ENCODE peak calls at places on chromosomes 2 and 18, in six cellular contexts. L, E, T, Y, Q and S are unnamed samples.

GRCh38 chr2:218988164-218988563 is 3.2 kb upstream of the FEV start:
- DNase-seq in L (no peak), E (no peak), T (no peak), Y (no peak), Q (no peak), S (no peak)

GRCh38 chr18:59994357-59994756 is 94.6 kb downstream of the PMAIP1 start:
- DNase-seq in L (no peak), E (no peak), T (peak), Y (no peak), Q (no peak), S (peak)

GRCh38 chr18:76713432-76713831 is 108.9 kb upstream of the ZNF236 start:
- DNase-seq in L (no peak), E (no peak), T (no peak), Y (no peak), Q (no peak), S (no peak)

GRCh38 chr2:84999467-85000064 is 28.6 kb downstream of the KCMF1 start:
- DNase-seq in L (no peak), E (no peak), T (no peak), Y (no peak), Q (no peak), S (no peak)

GRCh38 chr2:18901255-18901654 is 311.9 kb upstream of the NT5C1B start:
- DNase-seq in L (no peak), E (no peak), T (no peak), Y (no peak), Q (no peak), S (no peak)

GRCh38 chr18:9597609-9598008 is 16.8 kb downstream of the PPP4R1 start:
- DNase-seq in L (no peak), E (no peak), T (no peak), Y (no peak), Q (no peak), S (no peak)

GRCh38 chr2:182591774-182592173 is 124.3 kb upstream of the DNAJC10 start:
- DNase-seq in L (no peak), E (no peak), T (no peak), Y (no peak), Q (no peak), S (no peak)

GRCh38 chr18:34809697-34810096 is 99.6 kb downstream of the DTNA start:
- DNase-seq in L (peak), E (no peak), T (peak), Y (no peak), Q (peak), S (peak)

GRCh38 chr2:38665854-38666577 is at the start of gene GALM:
- DNase-seq in L (peak), E (peak), T (peak), Y (peak), Q (peak), S (peak)

GRCh38 chr18:32446780-32447179 is 23.9 kb downstream of the GAREM1 start:
- DNase-seq in L (no peak), E (no peak), T (no peak), Y (no peak), Q (no peak), S (no peak)

GRCh38 chr2:219289537-219290361 is 10.6 kb downstream of the DNAJB2 start:
- DNase-seq in L (no peak), E (no peak), T (peak), Y (no peak), Q (no peak), S (no peak)

GRCh38 chr2:120820263-120820884 is 84.7 kb downstream of the GLI2 start:
- DNase-seq in L (no peak), E (peak), T (peak), Y (no peak), Q (no peak), S (no peak)

GRCh38 chr18:23311346-23312103 is 141.6 kb upstream of the RIOK3 start:
- DNase-seq in L (no peak), E (no peak), T (peak), Y (no peak), Q (no peak), S (no peak)

GRCh38 chr2:150339951-150340350 is 147.5 kb downstream of the RND3 start:
- DNase-seq in L (no peak), E (no peak), T (peak), Y (no peak), Q (no peak), S (no peak)

GRCh38 chr2:151171186-151171585 is 90.5 kb downstream of the RBM43 start:
- DNase-seq in L (no peak), E (no peak), T (no peak), Y (no peak), Q (no peak), S (no peak)

GRCh38 chr2:184206045-184206444 is 392.3 kb upstream of the ZNF804A start:
- DNase-seq in L (no peak), E (no peak), T (no peak), Y (no peak), Q (no peak), S (no peak)

GRCh38 chr18:30177056-30177455 is 865.5 kb downstream of the DSC3 start:
- DNase-seq in L (no peak), E (no peak), T (no peak), Y (peak), Q (no peak), S (peak)

GRCh38 chr2:201751566-201751965 is 29.2 kb downstream of the ALS2 start:
- DNase-seq in L (no peak), E (no peak), T (no peak), Y (no peak), Q (no peak), S (no peak)

GRCh38 chr2:170817247-170817998 is 736 bp downstream of the GAD1 start:
- DNase-seq in L (peak), E (peak), T (peak), Y (no peak), Q (peak), S (peak)

GRCh38 chr2:50613161-50613560 is 418.8 kb downstream of the NRXN1 start:
- DNase-seq in L (no peak), E (no peak), T (peak), Y (no peak), Q (no peak), S (no peak)

GRCh38 chr2:20443276-20443920 is 3.5 kb upstream of the RHOB start:
- DNase-seq in L (no peak), E (peak), T (peak), Y (no peak), Q (no peak), S (peak)

GRCh38 chr18:11518788-11519685 is 90.4 kb upstream of the SLC35G4 start:
- DNase-seq in L (peak), E (peak), T (peak), Y (peak), Q (peak), S (peak)

GRCh38 chr2:238818576-238818975 is 29.3 kb upstream of the TWIST2 start:
- DNase-seq in L (no peak), E (no peak), T (peak), Y (no peak), Q (no peak), S (no peak)

GRCh38 chr2:130729311-130730299 is 735 bp downstream of the GPR148 start:
- DNase-seq in L (no peak), E (no peak), T (no peak), Y (no peak), Q (no peak), S (no peak)

GRCh38 chr2:74297391-74297790 is 45.8 kb downstream of the SLC4A5 start:
- DNase-seq in L (no peak), E (no peak), T (no peak), Y (no peak), Q (no peak), S (no peak)

GRCh38 chr2:144370937-144371584 is 148.9 kb downstream of the ZEB2 start:
- DNase-seq in L (no peak), E (no peak), T (peak), Y (no peak), Q (no peak), S (no peak)

GRCh38 chr2:240505946-240506345 is 51.8 kb downstream of the ANKMY1 start:
- DNase-seq in L (peak), E (no peak), T (no peak), Y (no peak), Q (no peak), S (no peak)

GRCh38 chr2:6445156-6445555 is 420.6 kb downstream of the CMPK2 start:
- DNase-seq in L (no peak), E (no peak), T (no peak), Y (no peak), Q (no peak), S (no peak)

GRCh38 chr2:200305797-200306718 is at the start of gene SPATS2L:
- DNase-seq in L (peak), E (peak), T (peak), Y (peak), Q (peak), S (peak)
- H3K23ac ChIP-seq in L (no peak), E (no peak), T (peak), Y (peak), Q (no peak), S (peak)

GRCh38 chr2:27409321-27410073 is at the start of gene PPM1G:
- DNase-seq in L (peak), E (peak), T (peak), Y (peak), Q (peak), S (peak)

GRCh38 chr2:27412419-27413152 is 3.2 kb upstream of the PPM1G start:
- DNase-seq in L (no peak), E (no peak), T (no peak), Y (no peak), Q (no peak), S (no peak)

GRCh38 chr2:27407798-27408491 is 1.4 kb downstream of the PPM1G start:
- DNase-seq in L (peak), E (peak), T (peak), Y (peak), Q (peak), S (peak)

DNA sequence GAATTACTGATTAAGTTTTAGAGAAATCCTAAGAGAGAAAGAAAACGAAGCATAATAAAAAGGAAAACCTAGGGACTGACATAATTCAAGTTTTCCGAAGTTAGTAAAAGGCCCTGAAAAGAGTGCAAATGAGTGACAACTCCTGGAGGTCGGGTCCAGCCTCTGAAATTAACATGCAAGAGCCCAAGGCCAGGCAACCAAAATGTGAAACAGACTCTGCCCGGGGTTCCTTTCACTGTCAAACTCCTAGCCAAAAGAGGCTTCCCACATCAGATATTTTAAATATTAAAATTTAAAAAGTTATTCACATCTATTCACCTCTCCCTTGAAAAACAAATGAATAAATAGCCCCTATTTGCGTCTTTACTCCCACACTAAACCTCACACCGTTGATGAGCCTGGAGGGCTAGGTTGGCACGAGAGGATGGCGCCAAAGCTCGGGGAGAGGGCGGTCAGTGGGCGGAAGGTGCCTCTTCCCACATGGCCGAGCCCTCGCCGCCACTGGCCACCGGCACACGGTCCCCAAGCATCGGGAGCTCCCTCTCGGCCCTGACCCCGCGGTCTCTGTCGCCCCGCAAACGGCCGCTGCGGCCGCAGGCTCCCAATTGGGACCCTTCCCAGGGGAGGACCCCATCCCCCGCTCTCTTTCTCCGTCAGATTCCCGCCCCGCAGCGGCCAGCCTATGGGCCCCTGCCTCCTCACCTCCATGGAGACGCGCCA is 630 bp downstream of the PPM1G start:
- DNase-seq in L (no peak), E (no peak), T (no peak), Y (no peak), Q (no peak), S (peak)
- H3K23ac ChIP-seq in L (no peak), E (peak), T (no peak), Y (no peak), Q (no peak), S (peak)

GRCh38 chr2:64018715-64019082 is 529 bp downstream of the VPS54 start:
- DNase-seq in L (no peak), E (peak), T (no peak), Y (peak), Q (peak), S (peak)
- H3K23ac ChIP-seq in L (no peak), E (peak), T (peak), Y (no peak), Q (no peak), S (no peak)

DNA sequence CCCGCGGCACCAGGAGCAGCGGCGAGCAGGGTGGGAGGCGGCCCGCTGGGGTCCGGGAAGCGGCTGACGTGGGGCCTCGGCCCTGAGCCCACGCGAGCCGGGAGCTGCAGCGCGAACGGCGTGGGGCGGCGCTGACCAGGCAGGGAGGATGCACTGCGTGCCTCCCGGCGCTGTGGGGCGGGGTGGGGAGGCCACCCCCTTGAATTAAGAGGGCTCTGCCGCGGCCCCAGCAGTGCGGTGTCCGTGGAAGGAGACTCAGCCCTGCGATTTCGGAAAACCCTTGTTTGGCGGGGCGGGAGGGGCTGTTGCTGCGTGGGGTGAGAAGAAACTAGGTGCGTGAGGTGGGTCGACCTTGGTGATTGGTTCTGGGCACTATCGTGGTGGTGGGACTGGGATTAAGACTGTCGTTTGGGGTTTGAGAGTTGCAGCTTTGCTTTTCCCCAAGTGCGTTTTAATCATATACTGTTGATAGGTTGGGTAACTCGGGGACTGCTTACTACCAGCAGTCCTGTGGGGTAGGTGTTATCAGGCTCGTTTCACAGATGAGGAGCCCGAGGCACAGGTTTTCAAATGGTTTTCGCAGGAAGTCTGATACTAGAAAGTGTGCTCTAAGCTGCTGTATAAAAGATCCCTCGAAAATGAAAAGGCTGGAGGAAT is 703 bp downstream of the ACSL3 start:
- DNase-seq in L (no peak), E (no peak), T (no peak), Y (no peak), Q (no peak), S (no peak)
- H3K23ac ChIP-seq in L (no peak), E (peak), T (peak), Y (no peak), Q (no peak), S (peak)

GRCh38 chr2:152651834-152652233 is 65.4 kb downstream of the PRPF40A start:
- DNase-seq in L (no peak), E (no peak), T (no peak), Y (no peak), Q (no peak), S (no peak)
- H3K23ac ChIP-seq in L (no peak), E (no peak), T (no peak), Y (no peak), Q (no peak), S (no peak)

DNA sequence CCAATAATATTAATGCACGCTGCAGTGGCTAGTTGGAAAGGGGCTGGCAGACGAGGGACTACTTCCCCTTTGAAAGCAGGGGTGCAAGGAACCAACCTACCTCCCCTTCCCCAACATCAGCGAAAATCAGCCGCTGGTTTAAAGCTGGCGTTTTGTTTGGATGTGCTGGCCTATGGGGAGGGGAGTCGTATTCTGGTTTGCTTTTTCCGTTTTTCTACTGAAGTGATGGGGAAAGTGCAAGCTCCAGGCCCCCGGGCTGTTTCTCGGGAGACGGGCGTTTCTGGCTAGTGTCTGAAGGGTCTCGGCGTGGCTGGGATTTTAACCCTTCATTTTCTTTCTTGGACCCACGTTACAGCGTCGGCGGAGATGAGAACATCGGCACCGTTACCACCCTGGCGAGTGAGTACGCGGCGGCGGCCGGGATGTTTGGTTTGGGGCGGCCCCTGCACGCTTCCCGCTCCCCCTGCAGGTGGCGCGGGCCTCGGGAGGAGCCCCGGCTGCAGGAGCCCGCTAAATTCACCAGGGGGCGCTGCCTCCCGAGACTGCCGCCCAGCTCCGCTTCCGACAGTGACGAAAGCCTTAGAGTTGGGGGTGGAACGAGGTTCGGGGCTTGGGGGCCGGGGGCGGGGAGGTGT is 70.7 kb downstream of the PLB1 start:
- DNase-seq in L (peak), E (peak), T (peak), Y (peak), Q (peak), S (peak)
- H3K23ac ChIP-seq in L (no peak), E (no peak), T (peak), Y (no peak), Q (no peak), S (no peak)

DNA sequence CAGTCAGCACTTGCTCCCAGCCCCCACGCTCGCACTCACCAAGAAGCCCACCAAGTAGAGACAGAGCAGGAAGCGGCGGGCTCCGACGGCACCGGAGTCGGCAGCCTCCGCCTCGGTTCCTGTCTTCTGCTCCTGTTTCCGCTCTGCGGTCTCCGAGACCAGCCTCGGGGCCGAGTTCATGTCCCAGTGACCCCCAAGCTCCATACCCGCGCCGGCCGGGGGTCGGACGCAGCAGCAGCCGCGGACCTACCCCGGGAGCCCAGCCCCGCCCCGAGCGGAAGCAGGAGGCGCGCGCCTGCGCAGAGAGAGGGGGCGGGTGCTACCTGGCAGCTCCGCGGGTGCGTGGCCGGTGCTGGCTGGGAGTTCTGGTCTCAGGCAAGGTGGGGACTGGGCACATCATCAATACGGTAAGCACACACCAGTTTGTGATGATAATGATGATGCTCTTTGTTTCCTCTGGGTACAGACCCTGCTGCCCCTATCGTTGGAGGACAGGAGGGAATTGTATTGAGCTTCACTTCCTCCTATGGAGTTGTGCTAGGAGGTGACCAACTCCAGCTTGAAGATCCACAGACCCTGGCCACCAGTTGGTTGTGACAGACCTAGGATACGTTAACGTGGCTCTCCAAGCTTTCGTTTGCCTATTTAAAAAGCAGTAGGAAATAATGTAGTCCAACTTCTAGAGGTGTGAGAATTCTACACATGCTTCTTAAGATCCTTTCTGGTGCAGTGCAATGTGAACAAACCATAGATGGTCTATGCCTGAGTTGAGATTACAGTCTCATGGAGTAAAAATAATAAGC is 25.0 kb upstream of the TMEM182 start:
- DNase-seq in L (peak), E (peak), T (peak), Y (peak), Q (peak), S (peak)
- H3K23ac ChIP-seq in L (no peak), E (peak), T (peak), Y (no peak), Q (no peak), S (no peak)

DNA sequence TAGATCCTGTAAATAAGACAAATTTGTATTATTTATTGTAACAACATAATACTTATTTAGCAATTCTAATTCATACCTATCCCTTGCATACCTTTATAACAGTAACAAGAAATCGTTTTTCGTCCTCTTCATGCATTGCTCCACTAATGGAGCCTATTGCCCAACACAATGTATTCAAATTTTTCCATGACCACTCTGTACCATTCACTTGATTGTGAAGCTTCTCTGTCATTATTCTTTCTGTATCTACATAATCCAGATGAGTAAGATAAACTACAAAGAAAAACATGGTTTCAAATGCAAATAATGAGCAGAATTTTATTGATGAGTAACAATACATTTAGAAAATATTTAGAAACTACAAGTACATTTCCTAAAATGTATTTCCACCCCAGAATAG is 21.6 kb upstream of the USP34 start:
- DNase-seq in L (no peak), E (no peak), T (no peak), Y (no peak), Q (no peak), S (no peak)
- H3K23ac ChIP-seq in L (no peak), E (no peak), T (no peak), Y (no peak), Q (no peak), S (no peak)